ENCODE peak calls at places on chromosomes 11 and 22, in nine cellular contexts. J is Peyer's patch, N is GM12891, S is A549, R is GM12892, H is sigmoid colon, K is tibial nerve, G is suprapubic skin, F is H54. Y is an unnamed sample.
A peak's percentile ranks its signal among the peaks of the same experiment; 100 is the strongest.

GRCh38 chr11:2806351-2807058 is 79.1 kb downstream of the CDKN1C start:
- DNase-seq in N (no peak), J (peak; percentile 13), G (peak; percentile 76), H (peak; percentile 68), F (no peak), K (peak; percentile 12), S (no peak), R (no peak), Y (no peak)

GRCh38 chr22:45096256-45096907 is 67.3 kb upstream of the NUP50 start:
- DNase-seq in N (peak; percentile 72), S (peak; percentile 60), F (peak; percentile 45), J (peak; percentile 18), G (no peak), R (peak; percentile 55), K (peak; percentile 31), H (no peak), Y (peak; percentile 58)

GRCh38 chr11:90237004-90237403 is 14.2 kb upstream of the CHORDC1 start:
- DNase-seq in H (no peak), N (no peak), K (no peak), R (no peak), S (no peak), F (no peak), J (no peak), G (no peak), Y (no peak)

GRCh38 chr22:35996596-35996995 is 32.0 kb downstream of the RBFOX2 start:
- DNase-seq in G (no peak), R (no peak), N (no peak), S (no peak), J (no peak), F (no peak), K (no peak), H (no peak), Y (no peak)

GRCh38 chr11:134019500-134019899 is 49.4 kb upstream of the JAM3 start:
- DNase-seq in S (no peak), J (no peak), R (no peak), K (no peak), N (no peak), H (no peak), F (no peak), G (no peak), Y (no peak)

GRCh38 chr11:74321487-74322188 is 10.2 kb upstream of the P4HA3 start:
- DNase-seq in F (no peak), G (no peak), K (no peak), N (no peak), J (no peak), R (no peak), S (peak; percentile 64), H (no peak), Y (peak; percentile 64)

GRCh38 chr22:46588279-46589140 is 31.7 kb upstream of the GRAMD4 start:
- DNase-seq in K (no peak), S (no peak), R (no peak), H (no peak), J (no peak), G (no peak), N (no peak), F (no peak), Y (no peak)

GRCh38 chr11:102436546-102436945 is 16.0 kb downstream of the TMEM123 start:
- DNase-seq in J (no peak), G (no peak), H (no peak), F (no peak), R (no peak), K (no peak), N (no peak), S (no peak), Y (no peak)

GRCh38 chr11:122453586-122453985 is 201.9 kb upstream of the UBASH3B start:
- DNase-seq in N (no peak), G (no peak), J (no peak), R (no peak), H (no peak), F (no peak), K (no peak), S (no peak), Y (no peak)

DNA sequence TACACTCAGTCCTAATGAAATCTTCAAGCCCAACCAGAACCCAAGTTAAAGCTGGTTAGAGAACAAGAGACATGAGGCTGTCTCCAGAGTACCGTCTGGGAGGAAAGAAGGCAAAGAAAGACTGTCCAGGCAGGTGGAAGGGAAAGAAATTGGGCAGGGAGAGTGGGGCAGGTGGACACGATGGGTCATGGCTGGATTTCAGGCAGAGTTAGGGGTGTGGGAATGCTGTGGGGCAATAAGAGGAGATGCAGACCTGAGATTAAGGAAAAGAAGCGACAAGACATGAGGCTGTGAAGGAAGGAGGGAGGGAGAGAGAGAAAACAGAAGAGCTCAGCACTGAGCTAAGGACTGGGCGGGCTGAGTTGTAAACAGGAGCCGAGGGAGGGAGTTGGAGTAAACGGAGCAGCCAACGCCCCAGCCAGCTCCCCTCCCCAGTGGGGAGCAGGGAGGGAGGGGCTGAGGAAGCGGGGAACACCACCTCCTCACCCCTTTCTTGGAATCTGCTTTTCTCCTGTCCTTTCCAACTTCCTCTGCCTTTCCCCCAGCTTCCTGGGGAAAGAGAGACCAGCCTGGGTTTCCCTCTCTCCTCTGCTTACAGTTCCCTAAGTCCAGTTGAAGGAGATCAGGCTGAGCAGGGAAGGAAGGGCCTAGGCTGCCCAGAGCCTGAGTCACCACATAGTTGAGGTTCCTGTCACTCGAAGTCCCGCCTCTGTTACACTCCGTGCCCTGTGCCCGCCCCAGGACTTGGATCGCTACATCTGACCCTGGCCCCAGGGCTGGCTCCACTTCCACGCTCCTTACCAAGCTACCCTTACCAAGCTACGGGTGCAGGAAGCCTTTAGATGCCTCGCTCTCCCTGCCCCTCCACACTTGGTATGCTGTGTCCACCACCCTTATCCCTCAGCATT is 6.6 kb upstream of the AHNAK start:
- DNase-seq in N (no peak), H (peak; percentile 95), G (peak; percentile 94), S (peak; percentile 95), R (no peak), K (peak; percentile 79), J (peak; percentile 53), F (peak; percentile 72), Y (peak; percentile 87)
- TF ChIP-seq POLR2A in N (no peak), H (peak; percentile 13), G (no peak), S (no peak), R (no peak), K (peak; percentile 25), J (peak; percentile 66), F (peak; percentile 54), Y (peak; percentile 56)

DNA sequence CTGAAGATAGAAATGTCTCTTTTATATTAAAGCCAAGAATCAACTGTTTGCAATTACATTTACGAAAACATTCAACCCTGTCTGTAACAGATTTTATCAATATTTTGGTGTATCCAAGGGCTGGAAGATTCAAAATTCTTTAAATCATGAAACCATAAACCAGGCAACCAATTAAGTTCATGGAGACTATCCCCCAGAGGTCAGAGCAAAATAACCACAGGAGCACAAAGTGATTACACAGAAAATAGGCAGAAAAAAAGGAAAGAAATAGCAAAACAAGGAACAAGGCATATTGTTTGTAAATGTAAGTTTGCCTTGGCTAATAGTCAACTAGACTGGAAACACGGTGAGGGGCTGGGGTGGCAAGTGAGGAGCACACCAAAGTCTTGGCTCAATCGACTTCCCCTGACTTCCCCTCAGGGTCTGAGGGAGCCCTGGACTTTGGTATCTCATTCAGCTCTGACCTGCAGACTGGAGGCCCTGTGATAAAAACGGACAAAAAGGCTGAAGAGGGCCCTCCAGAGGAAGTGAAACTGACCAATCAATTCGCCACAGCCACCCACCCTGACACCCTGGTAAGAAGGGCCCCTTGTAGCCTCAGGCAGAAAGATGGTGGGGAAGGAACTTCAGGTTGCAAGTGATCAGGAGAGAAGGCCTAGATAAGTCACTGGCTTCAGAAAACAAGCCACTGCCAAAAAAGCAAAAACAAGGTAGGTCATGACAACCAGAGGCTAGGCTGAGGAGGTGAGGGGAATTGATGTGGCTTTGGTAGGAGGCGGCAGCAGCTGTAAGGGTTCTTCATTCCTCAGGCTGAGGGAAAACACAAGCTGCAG is 1.9 kb downstream of the SIK3 start:
- DNase-seq in G (no peak), H (no peak), K (no peak), F (no peak), N (peak; percentile 42), J (peak; percentile 69), R (peak; percentile 53), S (peak; percentile 56), Y (peak; percentile 74)
- TF ChIP-seq POLR2A in G (no peak), H (no peak), K (no peak), F (no peak), N (peak; percentile 31), J (no peak), R (no peak), S (no peak), Y (peak; percentile 4)

DNA sequence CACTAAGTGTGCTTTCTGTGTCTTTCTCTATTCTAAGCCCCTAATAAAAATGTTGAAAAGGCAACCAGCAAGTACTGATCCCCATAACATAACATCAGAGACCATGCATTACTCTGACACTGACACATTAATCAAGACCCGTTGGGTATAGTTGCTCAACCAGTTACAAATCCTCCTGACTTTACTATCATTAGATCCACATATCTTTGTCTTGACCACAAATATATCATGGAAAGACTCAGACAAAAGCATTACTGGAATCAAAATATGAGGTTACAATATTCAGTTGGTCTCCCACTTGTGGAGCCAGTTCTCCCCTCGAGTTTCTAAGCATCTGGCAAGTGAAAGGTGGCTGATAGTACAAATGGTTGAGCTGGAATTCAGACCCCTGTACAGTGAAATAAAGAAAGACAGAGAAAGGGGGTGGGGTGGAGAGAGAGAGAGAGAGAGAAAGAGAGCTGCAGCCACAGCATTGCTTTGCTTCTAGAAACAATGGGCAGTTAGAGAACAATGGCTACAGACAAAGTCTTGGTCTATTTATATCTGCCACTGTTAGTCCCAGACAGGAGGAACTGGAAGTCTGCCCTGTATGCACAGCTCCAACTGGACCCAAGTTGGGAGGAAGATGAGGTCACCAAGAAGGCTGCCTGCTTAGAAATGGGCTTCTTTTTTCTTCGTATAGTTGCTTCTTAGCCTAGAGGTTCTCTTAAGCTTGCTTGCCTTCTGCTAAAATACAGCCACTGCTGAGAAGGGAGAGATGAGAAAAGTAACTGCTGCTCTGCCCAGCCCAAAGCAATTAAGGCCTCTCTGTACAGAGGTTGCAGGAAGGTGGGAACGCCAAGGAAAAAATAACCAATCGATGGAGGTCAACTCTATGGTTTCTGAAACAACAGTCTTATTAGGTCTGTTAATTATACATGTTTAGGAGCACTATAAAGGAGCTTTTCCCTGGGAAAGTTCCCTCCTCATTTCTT is 85.5 kb downstream of the ETS1 start:
- DNase-seq in S (no peak), J (no peak), G (no peak), K (no peak), F (no peak), H (no peak), N (no peak), R (no peak), Y (no peak)
- TF ChIP-seq POLR2A in S (no peak), J (no peak), G (no peak), K (no peak), F (no peak), H (no peak), N (no peak), R (no peak), Y (no peak)

DNA sequence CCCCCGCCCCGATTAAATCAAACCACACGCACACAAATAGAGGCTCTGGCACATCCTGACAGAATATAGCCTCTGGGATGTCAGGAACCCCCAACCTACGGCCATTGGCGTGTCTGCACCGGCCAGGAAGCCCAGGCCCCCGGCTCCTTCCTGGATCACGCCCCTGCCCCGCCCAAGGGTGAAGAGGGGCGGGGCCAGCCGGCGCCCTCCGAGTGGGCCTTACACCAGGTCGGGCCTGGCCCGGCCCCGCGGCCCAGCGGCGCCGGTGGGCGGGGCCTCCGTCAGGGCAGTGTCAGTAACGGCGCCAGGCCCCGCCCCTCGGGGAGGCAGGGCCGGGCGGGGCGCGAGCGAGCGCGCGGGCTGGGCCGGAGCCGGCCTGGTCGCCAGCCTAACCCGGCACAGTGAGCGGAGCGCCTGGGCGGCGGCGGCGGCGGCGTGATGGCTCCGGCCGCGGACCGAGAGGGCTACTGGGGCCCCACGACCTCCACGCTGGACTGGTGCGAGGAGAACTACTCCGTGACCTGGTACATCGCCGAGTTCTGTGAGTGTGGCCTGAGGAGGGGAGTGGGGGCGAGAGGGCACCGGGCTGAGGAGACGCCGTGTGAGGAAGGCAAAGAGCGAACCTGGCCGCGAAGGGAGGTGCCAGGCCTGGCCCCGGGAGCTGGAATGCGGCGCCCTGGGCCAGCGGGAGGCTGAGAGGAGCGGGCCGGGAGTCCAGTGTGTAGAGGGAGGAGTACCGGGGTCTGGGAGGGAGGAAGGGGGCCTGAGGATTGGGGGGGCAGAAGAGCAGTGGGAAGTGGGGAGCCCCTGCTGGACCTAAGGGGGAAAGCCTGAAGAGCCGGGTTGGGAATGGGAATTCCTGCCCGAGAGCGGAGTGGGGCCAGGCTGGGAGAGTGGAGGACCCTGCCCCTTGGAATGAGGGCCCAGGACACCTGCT is at the start of gene ACER3:
- DNase-seq in S (peak; percentile 90), F (peak; percentile 87), J (peak; percentile 96), H (peak; percentile 94), N (peak; percentile 89), G (peak; percentile 93), K (peak; percentile 89), R (peak; percentile 90), Y (peak; percentile 95)
- TF ChIP-seq POLR2A in S (peak; percentile 91), F (peak; percentile 94), J (peak; percentile 98), H (peak; percentile 54), N (peak; percentile 45), G (no peak), K (peak; percentile 80), R (peak; percentile 86), Y (peak; percentile 84)